ENCODE peak calls at places on chromosomes 4 and X, in four cellular contexts. Q is tibial artery, K is COR-L47, I is kidney glomerular epithelial cell. J is an unnamed sample.
A peak's percentile ranks its signal among the peaks of the same experiment; 100 is the strongest.

GRCh38 chr4:53776141-53776540 is 184.9 kb upstream of the LNX1 start:
- DNase-seq in Q (no peak), K (no peak), I (no peak), J (peak; percentile 90)

GRCh38 chr4:118285931-118286330 is 66.9 kb downstream of the PRSS12 start:
- DNase-seq in Q (no peak), K (no peak), I (no peak), J (no peak)

GRCh38 chrX:121256653-121257052 is 209.2 kb downstream of the GLUD2 start:
- DNase-seq in Q (no peak), K (no peak), I (no peak), J (no peak)

GRCh38 chr4:135838889-135839288 is 1637.3 kb upstream of the PABPC4L start:
- DNase-seq in Q (no peak), K (peak; percentile 27), I (peak; percentile 35), J (no peak)

GRCh38 chr4:45438047-45438446 is 685.8 kb downstream of the GABRG1 start:
- DNase-seq in Q (no peak), K (no peak), I (peak; percentile 42), J (no peak)

GRCh38 chr4:105191621-105192210 is 45.0 kb downstream of the TET2 start:
- DNase-seq in Q (no peak), K (no peak), I (peak; percentile 79), J (no peak)

GRCh38 chr4:182222766-182223165 is 20.4 kb upstream of the TENM3 start:
- DNase-seq in Q (no peak), K (no peak), I (no peak), J (no peak)

GRCh38 chr4:150582101-150582565 is at the start of gene MAB21L2:
- DNase-seq in Q (no peak), K (no peak), I (no peak), J (no peak)

GRCh38 chr4:113756005-113756410 is 5.5 kb downstream of the CAMK2D start:
- DNase-seq in Q (no peak), K (no peak), I (peak; percentile 21), J (no peak)

GRCh38 chr4:171956678-171957077 is 143.5 kb downstream of the GALNTL6 start:
- DNase-seq in Q (no peak), K (no peak), I (no peak), J (no peak)

GRCh38 chr4:80446664-80447063 is 111.1 kb downstream of the CFAP299 start:
- DNase-seq in Q (no peak), K (no peak), I (peak; percentile 39), J (no peak)

GRCh38 chr4:17941731-17942130 is 79.8 kb downstream of the LCORL start:
- DNase-seq in Q (no peak), K (no peak), I (no peak), J (no peak)

GRCh38 chr4:67713531-67714247 is 12.7 kb upstream of the UBA6 start:
- DNase-seq in Q (no peak), K (no peak), I (peak; percentile 65), J (peak; percentile 89)

GRCh38 chr4:7933631-7934510 is 5.8 kb downstream of the AFAP1 start:
- DNase-seq in Q (no peak), K (no peak), I (no peak), J (no peak)

GRCh38 chr4:116357758-116358157 is 727.6 kb downstream of the TRAM1L1 start:
- DNase-seq in Q (no peak), K (peak; percentile 33), I (no peak), J (no peak)

GRCh38 chr4:145887241-145887964 is 51.2 kb downstream of the ZNF827 start:
- DNase-seq in Q (peak; percentile 41), K (no peak), I (no peak), J (peak; percentile 17)

GRCh38 chrX:44675364-44676024 is 132.8 kb upstream of the FUNDC1 start:
- DNase-seq in Q (no peak), K (peak; percentile 83), I (peak; percentile 79), J (no peak)

GRCh38 chr4:82515705-82516104 is 46.1 kb downstream of the TMEM150C start:
- DNase-seq in Q (peak; percentile 36), K (peak; percentile 8), I (peak; percentile 55), J (peak; percentile 51)

GRCh38 chr4:68011684-68012083 is 48.4 kb upstream of the TMPRSS11A start:
- DNase-seq in Q (no peak), K (no peak), I (no peak), J (no peak)

GRCh38 chr4:123976285-123976684 is 579.7 kb downstream of the SPRY1 start:
- DNase-seq in Q (no peak), K (peak; percentile 94), I (no peak), J (no peak)

GRCh38 chr4:20044502-20044911 is 207.2 kb upstream of the SLIT2 start:
- DNase-seq in Q (no peak), K (no peak), I (no peak), J (no peak)

GRCh38 chrX:31506360-31506759 is 434.5 kb upstream of the FTHL17 start:
- DNase-seq in Q (no peak), K (no peak), I (no peak), J (no peak)

GRCh38 chr4:173535932-173536331 is 5.9 kb upstream of the HAND2 start:
- DNase-seq in Q (no peak), K (no peak), I (no peak), J (no peak)

GRCh38 chrX:130716822-130717405 is 186.1 kb downstream of the ENOX2 start:
- DNase-seq in Q (no peak), K (no peak), I (no peak), J (peak; percentile 74)

GRCh38 chrX:115892787-115893671 is 277.5 kb upstream of the AGTR2 start:
- DNase-seq in Q (no peak), K (peak; percentile 57), I (peak; percentile 10), J (peak; percentile 77)

GRCh38 chr4:41219421-41219950 is 5.1 kb upstream of the APBB2 start:
- DNase-seq in Q (no peak), K (no peak), I (no peak), J (no peak)

GRCh38 chr4:78706302-78706701 is 69.8 kb upstream of the BMP2K start:
- DNase-seq in Q (no peak), K (no peak), I (no peak), J (no peak)

GRCh38 chr4:173135241-173135847 is 33.3 kb upstream of the GALNT7 start:
- DNase-seq in Q (no peak), K (no peak), I (peak; percentile 28), J (no peak)

GRCh38 chrX:16462912-16463311 is 187.0 kb upstream of the S100G start:
- DNase-seq in Q (peak; percentile 22), K (no peak), I (no peak), J (no peak)

J was measured in LNCaP clone FGC.